ENCODE peak calls at places on chromosomes 12 and 14, in seven cellular contexts. D is fibroblast of mammary gland, K is lower lobe of right lung, T is PC-3, M is mammary epithelial cell, Y is left lung, S is WERI-Rb-1. I is an unnamed sample.

GRCh38 chr12:114529956-114530355 is 124.0 kb upstream of the TBX5 start:
- DNase-seq in D (no peak), K (no peak), T (no peak), M (no peak), Y (no peak), S (no peak), I (no peak)

GRCh38 chr12:33588082-33588712 is 148.6 kb upstream of the SYT10 start:
- DNase-seq in D (peak; percentile 64), K (no peak), T (peak; percentile 93), M (peak; percentile 93), Y (no peak), S (no peak), I (no peak)

GRCh38 chr14:92943855-92944570 is 21.1 kb downstream of the CHGA start:
- DNase-seq in D (no peak), K (no peak), T (no peak), M (no peak), Y (no peak), S (no peak), I (no peak)

GRCh38 chr12:39327520-39327919 is 115.4 kb downstream of the KIF21A start:
- DNase-seq in D (no peak), K (no peak), T (no peak), M (no peak), Y (peak; percentile 44), S (no peak), I (no peak)

GRCh38 chr12:22691319-22691718 is 66.3 kb downstream of the ETNK1 start:
- DNase-seq in D (no peak), K (no peak), T (no peak), M (no peak), Y (no peak), S (no peak), I (no peak)

GRCh38 chr12:109462868-109463692 is 14.0 kb downstream of the KCTD10 start:
- DNase-seq in D (peak; percentile 97), K (peak; percentile 78), T (peak; percentile 94), M (peak; percentile 76), Y (peak; percentile 81), S (no peak), I (no peak)

GRCh38 chr14:75247939-75248338 is 30.7 kb upstream of the FOS start:
- DNase-seq in D (no peak), K (no peak), T (no peak), M (no peak), Y (no peak), S (no peak), I (no peak)

GRCh38 chr12:88805692-88806091 is 225.4 kb upstream of the KITLG start:
- DNase-seq in D (peak; percentile 46), K (no peak), T (no peak), M (no peak), Y (no peak), S (no peak), I (no peak)

GRCh38 chr12:40854669-40855068 is 162.4 kb downstream of the CNTN1 start:
- DNase-seq in D (no peak), K (no peak), T (no peak), M (no peak), Y (no peak), S (no peak), I (no peak)

GRCh38 chr12:31849090-31849687 is 110.0 kb upstream of the RESF1 start:
- DNase-seq in D (peak; percentile 42), K (no peak), T (peak; percentile 47), M (peak; percentile 25), Y (no peak), S (no peak), I (no peak)

GRCh38 chr14:94129758-94130414 is 482 bp upstream of the IFI27L2 start:
- DNase-seq in D (peak; percentile 75), K (no peak), T (peak; percentile 52), M (peak; percentile 69), Y (no peak), S (peak; percentile 48), I (peak; percentile 27)

DNA sequence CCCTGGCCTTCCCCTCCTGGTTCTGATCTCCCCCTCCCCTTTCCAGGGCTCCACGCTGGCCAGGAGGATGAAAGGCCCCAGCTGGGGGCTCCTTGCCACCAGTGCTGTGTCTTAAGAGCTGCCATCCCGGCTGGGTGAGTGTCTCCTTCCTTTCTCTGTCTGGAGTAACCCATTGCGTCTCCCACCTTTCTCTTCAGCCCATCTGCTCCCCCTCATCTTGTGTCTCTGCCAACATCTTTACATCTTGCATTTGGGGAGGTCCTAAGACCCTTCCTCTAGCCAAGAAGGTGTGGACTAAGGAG is 464 bp downstream of the BCL2L2 start:
- DNase-seq in D (no peak), K (no peak), T (no peak), M (no peak), Y (no peak), S (no peak), I (no peak)
- H3K4me3 ChIP-seq in D (peak overlapping the region; percentile 95), K (peak overlapping the region; percentile 65), T (peak overlapping the region; percentile 86), M (peak overlapping the region; percentile 83), Y (peak overlapping the region; percentile 85), S (peak overlapping the region; percentile 84), I (no peak overlapping the region)

GRCh38 chr12:57518176-57518919 is 2.0 kb downstream of the DDIT3 start:
- DNase-seq in D (peak; percentile 43), K (no peak), T (no peak), M (no peak), Y (no peak), S (no peak), I (no peak)
- H3K4me3 ChIP-seq in D (peak overlapping the region; percentile 99), K (peak overlapping the region; percentile 90), T (peak overlapping the region; percentile 96), M (no peak overlapping the region), Y (peak overlapping the region; percentile 8), S (peak overlapping the region; percentile 90), I (no peak overlapping the region)

DNA sequence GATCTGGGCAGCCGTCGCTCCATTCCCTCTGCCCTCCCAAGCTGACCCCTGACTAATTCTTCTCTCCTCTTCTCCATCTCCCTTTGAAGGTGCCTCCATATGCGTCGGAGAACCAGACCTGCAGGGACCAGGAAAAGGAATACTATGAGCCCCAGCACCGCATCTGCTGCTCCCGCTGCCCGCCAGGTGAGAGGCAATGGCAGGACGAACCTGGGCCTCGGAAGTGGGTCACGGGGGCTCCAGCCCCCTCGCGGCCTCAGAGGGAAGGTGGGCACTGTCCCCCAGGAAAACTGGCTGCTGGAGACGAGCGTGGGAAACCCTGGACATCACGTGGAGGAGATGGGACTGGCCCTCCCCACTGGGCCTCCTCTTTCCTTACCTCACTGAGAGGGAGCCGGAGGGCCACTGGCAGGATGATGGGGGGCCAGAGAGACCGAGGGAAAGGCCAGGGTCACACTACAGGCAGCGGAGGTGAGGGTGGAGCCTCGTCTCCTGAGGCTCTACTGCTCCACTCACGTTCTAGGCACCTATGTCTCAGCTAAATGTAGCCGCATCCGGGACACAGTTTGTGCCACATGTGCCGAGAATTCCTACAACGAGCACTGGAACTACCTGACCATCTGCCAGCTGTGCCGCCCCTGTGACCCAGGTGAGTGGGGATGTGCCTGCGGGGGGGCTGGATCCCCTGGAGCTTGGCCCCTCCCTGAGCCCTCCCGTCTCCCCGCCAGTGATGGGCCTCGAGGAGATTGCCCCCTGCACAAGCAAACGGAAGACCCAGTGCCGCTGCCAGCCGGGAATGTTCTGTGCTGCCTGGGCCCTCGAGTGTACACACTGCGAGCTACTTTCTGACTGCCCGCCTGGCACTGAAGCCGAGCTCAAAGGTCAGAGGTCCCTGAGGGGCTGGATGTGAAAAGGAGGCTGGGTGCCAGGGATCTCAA is 806 bp downstream of the LTBR start:
- DNase-seq in D (peak; percentile 19), K (no peak), T (no peak), M (no peak), Y (no peak), S (no peak), I (no peak)
- H3K4me3 ChIP-seq in D (peak overlapping the region; percentile 79), K (peak overlapping the region; percentile 93), T (peak overlapping the region; percentile 90), M (peak overlapping the region; percentile 89), Y (peak overlapping the region; percentile 86), S (no peak overlapping the region), I (no peak overlapping the region)

GRCh38 chr14:95144849-95145248 is 12.5 kb downstream of the DICER1 start:
- DNase-seq in D (no peak), K (no peak), T (no peak), M (no peak), Y (no peak), S (no peak), I (no peak)

GRCh38 chr14:95141684-95142083 is 15.6 kb downstream of the DICER1 start:
- DNase-seq in D (no peak), K (no peak), T (no peak), M (no peak), Y (no peak), S (no peak), I (no peak)

GRCh38 chr14:95146079-95146771 is 11.1 kb downstream of the DICER1 start:
- DNase-seq in D (no peak), K (peak; percentile 51), T (no peak), M (peak; percentile 75), Y (no peak), S (no peak), I (no peak)

GRCh38 chr14:95142208-95142607 is 15.1 kb downstream of the DICER1 start:
- DNase-seq in D (no peak), K (no peak), T (no peak), M (no peak), Y (no peak), S (no peak), I (no peak)

GRCh38 chr14:95143813-95144620 is 13.3 kb downstream of the DICER1 start:
- DNase-seq in D (no peak), K (no peak), T (no peak), M (no peak), Y (no peak), S (no peak), I (no peak)
- H3K4me3 ChIP-seq in D (no peak overlapping the region), K (peak overlapping the region; percentile 20), T (no peak overlapping the region), M (no peak overlapping the region), Y (no peak overlapping the region), S (no peak overlapping the region), I (no peak overlapping the region)

DNA sequence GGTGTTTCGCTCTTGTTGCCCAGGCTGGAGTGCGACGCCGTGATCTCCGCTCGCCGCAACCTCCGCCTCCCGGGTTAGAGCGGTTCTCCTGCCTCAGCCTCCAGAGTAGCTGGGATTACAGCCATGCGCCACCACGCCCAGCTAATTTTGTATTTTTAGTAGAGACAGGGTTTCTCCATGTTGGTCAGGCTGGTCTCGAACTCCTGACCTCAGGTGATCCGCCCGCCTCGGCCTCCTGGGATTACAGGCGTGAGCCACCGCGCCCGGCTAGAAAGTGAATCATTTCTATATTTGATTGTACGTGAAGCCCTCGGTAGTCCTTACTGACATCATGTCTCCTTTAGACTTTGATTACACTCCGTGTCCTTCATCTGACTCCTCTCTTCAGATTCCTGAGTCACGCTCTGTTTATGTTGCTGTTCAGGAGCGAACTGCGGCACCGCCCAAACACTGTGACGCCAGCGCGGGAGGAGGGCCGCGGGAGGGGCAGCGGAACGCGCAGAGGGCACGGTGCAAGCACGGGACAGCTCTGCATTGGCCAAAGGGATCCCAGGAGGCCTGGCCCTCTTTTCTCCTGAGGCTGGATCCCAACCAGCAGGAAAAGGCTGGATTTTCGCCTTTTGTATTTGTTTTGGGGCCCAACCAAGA is 578 bp upstream of the GABARAPL1 start:
- DNase-seq in D (peak; percentile 100), K (peak; percentile 98), T (peak; percentile 95), M (peak; percentile 99), Y (peak; percentile 98), S (peak; percentile 89), I (peak; percentile 84)
- H3K4me3 ChIP-seq in D (peak overlapping the region; percentile 83), K (peak overlapping the region; percentile 81), T (peak overlapping the region; percentile 92), M (peak overlapping the region; percentile 70), Y (peak overlapping the region; percentile 73), S (peak overlapping the region; percentile 52), I (peak overlapping the region; percentile 57)

DNA sequence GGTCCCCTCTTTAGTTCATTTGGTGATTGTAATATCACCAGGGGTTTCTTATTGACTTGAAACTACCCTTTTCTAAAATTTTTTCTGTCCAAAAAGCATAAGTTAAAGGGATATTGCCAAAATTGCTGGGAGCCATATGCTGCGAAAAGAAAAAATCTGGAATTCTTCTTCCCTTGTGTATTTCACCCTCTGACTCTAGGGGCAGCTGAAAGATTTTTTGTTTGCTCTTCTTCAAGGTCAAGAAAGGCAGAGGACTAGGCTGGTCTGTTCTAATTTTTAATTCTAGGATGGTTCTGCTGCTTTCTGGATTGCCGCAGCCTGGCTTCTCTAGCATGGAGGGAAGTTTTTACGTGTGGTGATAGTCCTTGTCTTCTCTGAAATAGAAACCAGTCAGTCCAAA is 61.6 kb downstream of the FBXL14 start:
- DNase-seq in D (no peak), K (no peak), T (no peak), M (no peak), Y (no peak), S (no peak), I (no peak)
- H3K4me3 ChIP-seq in D (peak overlapping the region; percentile 79), K (no peak overlapping the region), T (no peak overlapping the region), M (no peak overlapping the region), Y (no peak overlapping the region), S (no peak overlapping the region), I (no peak overlapping the region)